ENCODE peak calls at places on chromosome 19, in six cellular contexts. One of them, this sample, is unnamed.
A peak's percentile ranks its signal among the peaks of the same experiment; 100 is the strongest.

GRCh38 chr19:49421039-49421877 is 2.0 kb downstream of the PTH2 start:
- DNase-seq in IMR-90: peak; percentile 17
- DNase-seq in neural progenitor cell: peak; percentile 98
- DNase-seq in H9: peak; percentile 99
- DNase-seq in GM12878: no peak
- DNase-seq in trophoblast cell: peak; percentile 73
- DNase-seq in this sample: peak; percentile 50

GRCh38 chr19:29404951-29405727 is 120.7 kb upstream of the VSTM2B start:
- DNase-seq in IMR-90: no peak
- DNase-seq in neural progenitor cell: peak; percentile 94
- DNase-seq in H9: peak; percentile 58
- DNase-seq in GM12878: no peak
- DNase-seq in trophoblast cell: peak; percentile 80
- DNase-seq in this sample: no peak

GRCh38 chr19:14672043-14672872 is 2.4 kb downstream of the ADGRE3 start:
- DNase-seq in IMR-90: no peak
- DNase-seq in neural progenitor cell: no peak
- DNase-seq in H9: no peak
- DNase-seq in GM12878: no peak
- DNase-seq in trophoblast cell: peak; percentile 10
- DNase-seq in this sample: no peak

GRCh38 chr19:398719-399118 is 10.2 kb downstream of the C2CD4C start:
- DNase-seq in IMR-90: no peak
- DNase-seq in neural progenitor cell: no peak
- DNase-seq in H9: peak; percentile 13
- DNase-seq in GM12878: no peak
- DNase-seq in trophoblast cell: no peak
- DNase-seq in this sample: no peak

GRCh38 chr19:41321600-41322270 is 11.8 kb downstream of the CCDC97 start:
- DNase-seq in IMR-90: peak; percentile 80
- DNase-seq in neural progenitor cell: peak; percentile 80
- DNase-seq in H9: peak; percentile 92
- DNase-seq in GM12878: no peak
- DNase-seq in trophoblast cell: peak; percentile 77
- DNase-seq in this sample: peak; percentile 76

GRCh38 chr19:4640247-4641000 is 1.1 kb downstream of the TNFAIP8L1 start:
- DNase-seq in IMR-90: no peak
- DNase-seq in neural progenitor cell: no peak
- DNase-seq in H9: no peak
- DNase-seq in GM12878: no peak
- DNase-seq in trophoblast cell: peak; percentile 27
- DNase-seq in this sample: no peak

GRCh38 chr19:31338069-31338767 is 11.0 kb downstream of the TSHZ3 start:
- DNase-seq in IMR-90: peak; percentile 85
- DNase-seq in neural progenitor cell: peak; percentile 88
- DNase-seq in H9: peak; percentile 87
- DNase-seq in GM12878: no peak
- DNase-seq in trophoblast cell: no peak
- DNase-seq in this sample: no peak

GRCh38 chr19:40389404-40390083 is 437 bp downstream of the HIPK4 start:
- DNase-seq in IMR-90: no peak
- DNase-seq in neural progenitor cell: no peak
- DNase-seq in H9: no peak
- DNase-seq in GM12878: no peak
- DNase-seq in trophoblast cell: no peak
- DNase-seq in this sample: no peak

GRCh38 chr19:9474975-9475374 is 23.4 kb downstream of the ZNF560 start:
- DNase-seq in IMR-90: no peak
- DNase-seq in neural progenitor cell: no peak
- DNase-seq in H9: no peak
- DNase-seq in GM12878: no peak
- DNase-seq in trophoblast cell: no peak
- DNase-seq in this sample: no peak

GRCh38 chr19:32581704-32582164 is 744 bp downstream of the PDCD5 start:
- DNase-seq in IMR-90: peak; percentile 66
- DNase-seq in neural progenitor cell: peak; percentile 57
- DNase-seq in H9: peak; percentile 31
- DNase-seq in GM12878: no peak
- DNase-seq in trophoblast cell: peak; percentile 72
- DNase-seq in this sample: peak; percentile 39

GRCh38 chr19:13621413-13621812 is 115.1 kb upstream of the CACNA1A start:
- DNase-seq in IMR-90: peak; percentile 96
- DNase-seq in neural progenitor cell: no peak
- DNase-seq in H9: peak; percentile 88
- DNase-seq in GM12878: no peak
- DNase-seq in trophoblast cell: peak; percentile 64
- DNase-seq in this sample: no peak

GRCh38 chr19:28960986-28961705 is 251.8 kb downstream of the UQCRFS1 start:
- DNase-seq in IMR-90: peak; percentile 73
- DNase-seq in neural progenitor cell: no peak
- DNase-seq in H9: no peak
- DNase-seq in GM12878: no peak
- DNase-seq in trophoblast cell: peak; percentile 77
- DNase-seq in this sample: no peak

GRCh38 chr19:51407631-51408131 is 9.8 kb downstream of the SIGLEC10 start:
- DNase-seq in IMR-90: peak; percentile 17
- DNase-seq in neural progenitor cell: peak; percentile 68
- DNase-seq in H9: peak; percentile 74
- DNase-seq in GM12878: no peak
- DNase-seq in trophoblast cell: no peak
- DNase-seq in this sample: peak; percentile 27

GRCh38 chr19:38049105-38049649 is 142.2 kb downstream of the SIPA1L3 start:
- DNase-seq in IMR-90: no peak
- DNase-seq in neural progenitor cell: no peak
- DNase-seq in H9: no peak
- DNase-seq in GM12878: peak; percentile 93
- DNase-seq in trophoblast cell: no peak
- DNase-seq in this sample: no peak
- H2AFZ ChIP-seq in IMR-90: peak overlapping the region; percentile 34
- H2AFZ ChIP-seq in neural progenitor cell: no peak overlapping the region
- H2AFZ ChIP-seq in H9: no peak overlapping the region
- H2AFZ ChIP-seq in GM12878: peak overlapping the region; percentile 43
- H2AFZ ChIP-seq in trophoblast cell: no peak overlapping the region
- H2AFZ ChIP-seq in this sample: no peak overlapping the region

DNA sequence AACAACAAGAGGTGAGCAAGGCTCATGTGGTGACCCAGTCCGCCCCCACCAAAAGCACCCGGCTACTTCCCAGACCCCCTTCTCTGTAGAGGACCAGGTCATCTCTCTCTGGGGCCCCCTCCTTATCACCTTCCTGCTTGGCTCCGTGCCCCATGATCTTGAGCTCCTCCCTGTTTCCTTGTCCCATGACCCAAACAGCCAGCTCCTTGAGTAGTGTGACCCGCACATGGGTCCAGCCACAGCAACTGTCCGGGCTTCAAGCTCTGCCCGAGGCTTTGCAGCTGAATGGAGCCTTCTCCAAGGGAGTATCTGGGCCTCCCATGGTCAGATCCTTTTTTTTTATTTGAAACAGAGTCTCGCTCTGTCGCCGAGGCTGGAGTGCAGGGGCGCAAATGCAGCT is 61.8 kb downstream of the MYO9B start:
- DNase-seq in IMR-90: no peak
- DNase-seq in neural progenitor cell: no peak
- DNase-seq in H9: no peak
- DNase-seq in GM12878: no peak
- DNase-seq in trophoblast cell: peak; percentile 53
- DNase-seq in this sample: peak; percentile 24
- H3K27ac ChIP-seq in IMR-90: no peak overlapping the region
- H3K27ac ChIP-seq in neural progenitor cell: no peak overlapping the region
- H3K27ac ChIP-seq in H9: no peak overlapping the region
- H3K27ac ChIP-seq in GM12878: no peak overlapping the region
- H3K27ac ChIP-seq in trophoblast cell: peak overlapping the region; percentile 36
- H3K27ac ChIP-seq in this sample: no peak overlapping the region

GRCh38 chr19:3359850-3360493 is 6.4 kb upstream of the NFIC start:
- DNase-seq in IMR-90: no peak
- DNase-seq in neural progenitor cell: no peak
- DNase-seq in H9: no peak
- DNase-seq in GM12878: no peak
- DNase-seq in trophoblast cell: peak; percentile 59
- DNase-seq in this sample: no peak
- H2AFZ ChIP-seq in IMR-90: peak overlapping the region; percentile 92
- H2AFZ ChIP-seq in neural progenitor cell: no peak overlapping the region
- H2AFZ ChIP-seq in H9: no peak overlapping the region
- H2AFZ ChIP-seq in GM12878: peak overlapping the region; percentile 64
- H2AFZ ChIP-seq in trophoblast cell: no peak overlapping the region
- H2AFZ ChIP-seq in this sample: peak overlapping the region; percentile 8

GRCh38 chr19:35310331-35310730 is 18.4 kb downstream of the MAG start:
- DNase-seq in IMR-90: no peak
- DNase-seq in neural progenitor cell: no peak
- DNase-seq in H9: no peak
- DNase-seq in GM12878: no peak
- DNase-seq in trophoblast cell: peak; percentile 87
- DNase-seq in this sample: no peak

GRCh38 chr19:35313614-35314013 is 15.4 kb upstream of the CD22 start:
- DNase-seq in IMR-90: no peak
- DNase-seq in neural progenitor cell: no peak
- DNase-seq in H9: no peak
- DNase-seq in GM12878: no peak
- DNase-seq in trophoblast cell: no peak
- DNase-seq in this sample: no peak

GRCh38 chr19:35314031-35314430 is 15.0 kb upstream of the CD22 start:
- DNase-seq in IMR-90: no peak
- DNase-seq in neural progenitor cell: no peak
- DNase-seq in H9: no peak
- DNase-seq in GM12878: no peak
- DNase-seq in trophoblast cell: peak; percentile 52
- DNase-seq in this sample: no peak

GRCh38 chr19:35310811-35311465 is 18.0 kb upstream of the CD22 start:
- DNase-seq in IMR-90: no peak
- DNase-seq in neural progenitor cell: no peak
- DNase-seq in H9: no peak
- DNase-seq in GM12878: no peak
- DNase-seq in trophoblast cell: peak; percentile 90
- DNase-seq in this sample: no peak

GRCh38 chr19:35311901-35312665 is 16.9 kb upstream of the CD22 start:
- DNase-seq in IMR-90: no peak
- DNase-seq in neural progenitor cell: no peak
- DNase-seq in H9: no peak
- DNase-seq in GM12878: no peak
- DNase-seq in trophoblast cell: peak; percentile 34
- DNase-seq in this sample: no peak
- H3K27ac ChIP-seq in IMR-90: no peak overlapping the region
- H3K27ac ChIP-seq in neural progenitor cell: no peak overlapping the region
- H3K27ac ChIP-seq in H9: no peak overlapping the region
- H3K27ac ChIP-seq in GM12878: no peak overlapping the region
- H3K27ac ChIP-seq in trophoblast cell: no peak overlapping the region
- H3K27ac ChIP-seq in this sample: no peak overlapping the region

GRCh38 chr19:18941628-18942354 is 774 bp upstream of the HOMER3 start:
- DNase-seq in IMR-90: no peak
- DNase-seq in neural progenitor cell: peak; percentile 15
- DNase-seq in H9: peak; percentile 55
- DNase-seq in GM12878: no peak
- DNase-seq in trophoblast cell: no peak
- DNase-seq in this sample: no peak

GRCh38 chr19:18942692-18943091 is 1.7 kb upstream of the HOMER3 start:
- DNase-seq in IMR-90: no peak
- DNase-seq in neural progenitor cell: no peak
- DNase-seq in H9: no peak
- DNase-seq in GM12878: no peak
- DNase-seq in trophoblast cell: no peak
- DNase-seq in this sample: no peak

GRCh38 chr19:18940791-18941627 is at the start of gene HOMER3:
- DNase-seq in IMR-90: peak; percentile 39
- DNase-seq in neural progenitor cell: peak; percentile 91
- DNase-seq in H9: peak; percentile 54
- DNase-seq in GM12878: no peak
- DNase-seq in trophoblast cell: peak; percentile 83
- DNase-seq in this sample: peak; percentile 20

GRCh38 chr19:18939163-18939562 is 1.9 kb downstream of the HOMER3 start:
- DNase-seq in IMR-90: no peak
- DNase-seq in neural progenitor cell: no peak
- DNase-seq in H9: no peak
- DNase-seq in GM12878: no peak
- DNase-seq in trophoblast cell: no peak
- DNase-seq in this sample: no peak

GRCh38 chr19:18939922-18940775 is 868 bp downstream of the HOMER3 start:
- DNase-seq in IMR-90: peak; percentile 46
- DNase-seq in neural progenitor cell: peak; percentile 90
- DNase-seq in H9: peak; percentile 77
- DNase-seq in GM12878: no peak
- DNase-seq in trophoblast cell: peak; percentile 20
- DNase-seq in this sample: peak; percentile 35
- H2AFZ ChIP-seq in IMR-90: peak overlapping the region; percentile 92
- H2AFZ ChIP-seq in neural progenitor cell: no peak overlapping the region
- H2AFZ ChIP-seq in H9: no peak overlapping the region
- H2AFZ ChIP-seq in GM12878: no peak overlapping the region
- H2AFZ ChIP-seq in trophoblast cell: peak overlapping the region; percentile 47
- H2AFZ ChIP-seq in this sample: peak overlapping the region; percentile 36

GRCh38 chr19:1490311-1491113 is at the start of gene PCSK4:
- DNase-seq in IMR-90: peak; percentile 98
- DNase-seq in neural progenitor cell: peak; percentile 99
- DNase-seq in H9: peak; percentile 99
- DNase-seq in GM12878: peak; percentile 87
- DNase-seq in trophoblast cell: peak; percentile 98
- DNase-seq in this sample: peak; percentile 99

GRCh38 chr19:1489463-1489971 is 633 bp downstream of the PCSK4 start:
- DNase-seq in IMR-90: no peak
- DNase-seq in neural progenitor cell: no peak
- DNase-seq in H9: no peak
- DNase-seq in GM12878: no peak
- DNase-seq in trophoblast cell: no peak
- DNase-seq in this sample: no peak

GRCh38 chr19:1488282-1488601 is 1.9 kb downstream of the PCSK4 start:
- DNase-seq in IMR-90: no peak
- DNase-seq in neural progenitor cell: no peak
- DNase-seq in H9: no peak
- DNase-seq in GM12878: no peak
- DNase-seq in trophoblast cell: no peak
- DNase-seq in this sample: no peak

GRCh38 chr19:1491114-1491848 is at the start of gene REEP6:
- DNase-seq in IMR-90: no peak
- DNase-seq in neural progenitor cell: no peak
- DNase-seq in H9: no peak
- DNase-seq in GM12878: no peak
- DNase-seq in trophoblast cell: no peak
- DNase-seq in this sample: no peak

GRCh38 chr19:1490020-1490310 is 185 bp downstream of the PCSK4 start:
- DNase-seq in IMR-90: no peak
- DNase-seq in neural progenitor cell: no peak
- DNase-seq in H9: no peak
- DNase-seq in GM12878: no peak
- DNase-seq in trophoblast cell: no peak
- DNase-seq in this sample: no peak
- H3K27ac ChIP-seq in IMR-90: peak overlapping the region; percentile 68
- H3K27ac ChIP-seq in neural progenitor cell: no peak overlapping the region
- H3K27ac ChIP-seq in H9: no peak overlapping the region
- H3K27ac ChIP-seq in GM12878: no peak overlapping the region
- H3K27ac ChIP-seq in trophoblast cell: no peak overlapping the region
- H3K27ac ChIP-seq in this sample: no peak overlapping the region